ENCODE peak calls at places on chromosomes 1 and 21, in four cellular contexts. Y is Kasumi-1, Z is endothelial cell, L is astrocyte of the cerebellum. J is an unnamed sample.

GRCh38 chr1:94871031-94871430 is 50.9 kb downstream of the SLC44A3 start:
- DNase-seq in Y (no peak), Z (no peak), L (peak; percentile 59), J (no peak)

GRCh38 chr1:97093742-97094141 is 372.2 kb downstream of the PTBP2 start:
- DNase-seq in Y (no peak), Z (no peak), L (no peak), J (no peak)

GRCh38 chr1:25805863-25806225 is 5.9 kb downstream of the SELENON start:
- DNase-seq in Y (no peak), Z (no peak), L (no peak), J (no peak)

GRCh38 chr1:203522237-203522636 is 28.3 kb downstream of the OPTC start:
- DNase-seq in Y (no peak), Z (no peak), L (peak; percentile 20), J (no peak)

GRCh38 chr21:15809065-15809464 is 79.3 kb downstream of the USP25 start:
- DNase-seq in Y (no peak), Z (no peak), L (no peak), J (no peak)

GRCh38 chr1:247317702-247318101 is 14.0 kb downstream of the ZNF496 start:
- DNase-seq in Y (no peak), Z (no peak), L (no peak), J (no peak)

GRCh38 chr1:3905953-3906671 is 6.0 kb upstream of the C1orf174 start:
- DNase-seq in Y (no peak), Z (no peak), L (no peak), J (no peak)

GRCh38 chr1:206575165-206575893 is 36.9 kb downstream of the EIF2D start:
- DNase-seq in Y (peak; percentile 98), Z (no peak), L (peak; percentile 23), J (peak; percentile 22)

GRCh38 chr1:226034482-226034881 is 28.0 kb upstream of the H3-3A start:
- DNase-seq in Y (peak; percentile 95), Z (no peak), L (peak; percentile 98), J (no peak)

GRCh38 chr1:214326406-214326805 is 45.4 kb downstream of the SMYD2 start:
- DNase-seq in Y (no peak), Z (no peak), L (no peak), J (peak; percentile 32)

GRCh38 chr1:110672753-110673108 is 2.0 kb downstream of the KCNA3 start:
- DNase-seq in Y (no peak), Z (no peak), L (no peak), J (no peak)

GRCh38 chr1:206742702-206743383 is 27.7 kb upstream of the IL19 start:
- DNase-seq in Y (no peak), Z (no peak), L (no peak), J (no peak)

GRCh38 chr1:14748977-14749376 is 150.5 kb downstream of the KAZN start:
- DNase-seq in Y (no peak), Z (no peak), L (no peak), J (no peak)

GRCh38 chr1:169745015-169745861 is 11.4 kb upstream of the SELE start:
- DNase-seq in Y (no peak), Z (no peak), L (peak; percentile 74), J (no peak)

GRCh38 chr21:35352066-35352770 is 303.1 kb upstream of the RUNX1 start:
- DNase-seq in Y (no peak), Z (no peak), L (no peak), J (no peak)